ENCODE peak calls at places on chromosomes 7 and 10, in six cellular contexts. One of them, this sample, is unnamed.

GRCh38 chr7:22267989-22268615 is 88.9 kb downstream of the RAPGEF5 start:
- DNase-seq in K562: no peak
- DNase-seq in upper lobe of right lung: no peak
- DNase-seq in CD8-positive, alpha-beta memory T cell: no peak
- DNase-seq in iPS DF 6.9: no peak
- DNase-seq in effector memory CD4-positive, alpha-beta T cell: no peak
- DNase-seq in this sample: no peak

GRCh38 chr10:131231965-131232541 is 79.5 kb downstream of the TCERG1L start:
- DNase-seq in iPS DF 6.9: no peak
- DNase-seq in upper lobe of right lung: no peak
- DNase-seq in effector memory CD4-positive, alpha-beta T cell: no peak
- DNase-seq in CD8-positive, alpha-beta memory T cell: no peak
- DNase-seq in K562: no peak
- DNase-seq in this sample: no peak

GRCh38 chr10:28945959-28946358 is 268.6 kb downstream of the BAMBI start:
- DNase-seq in CD8-positive, alpha-beta memory T cell: no peak
- DNase-seq in K562: no peak
- DNase-seq in effector memory CD4-positive, alpha-beta T cell: no peak
- DNase-seq in upper lobe of right lung: no peak
- DNase-seq in iPS DF 6.9: no peak
- DNase-seq in this sample: no peak

GRCh38 chr10:110644598-110645462 is 694 bp downstream of the RBM20 start:
- DNase-seq in effector memory CD4-positive, alpha-beta T cell: no peak
- DNase-seq in upper lobe of right lung: no peak
- DNase-seq in CD8-positive, alpha-beta memory T cell: no peak
- DNase-seq in iPS DF 6.9: no peak
- DNase-seq in K562: no peak
- DNase-seq in this sample: no peak

GRCh38 chr7:6623589-6624245 is 8.3 kb downstream of the ZNF853 start:
- DNase-seq in CD8-positive, alpha-beta memory T cell: no peak
- DNase-seq in iPS DF 6.9: no peak
- DNase-seq in K562: no peak
- DNase-seq in upper lobe of right lung: no peak
- DNase-seq in effector memory CD4-positive, alpha-beta T cell: no peak
- DNase-seq in this sample: no peak

GRCh38 chr7:15870337-15870736 is 183.9 kb upstream of the MEOX2 start:
- DNase-seq in upper lobe of right lung: no peak
- DNase-seq in CD8-positive, alpha-beta memory T cell: no peak
- DNase-seq in iPS DF 6.9: no peak
- DNase-seq in effector memory CD4-positive, alpha-beta T cell: no peak
- DNase-seq in K562: no peak
- DNase-seq in this sample: no peak

GRCh38 chr10:59754951-59755350 is 1.7 kb upstream of the MRLN start:
- DNase-seq in iPS DF 6.9: no peak
- DNase-seq in effector memory CD4-positive, alpha-beta T cell: no peak
- DNase-seq in upper lobe of right lung: no peak
- DNase-seq in K562: no peak
- DNase-seq in CD8-positive, alpha-beta memory T cell: no peak
- DNase-seq in this sample: no peak

GRCh38 chr10:3526721-3527120 is 258.3 kb downstream of the KLF6 start:
- DNase-seq in iPS DF 6.9: no peak
- DNase-seq in upper lobe of right lung: no peak
- DNase-seq in CD8-positive, alpha-beta memory T cell: no peak
- DNase-seq in effector memory CD4-positive, alpha-beta T cell: no peak
- DNase-seq in K562: no peak
- DNase-seq in this sample: no peak

GRCh38 chr10:72134785-72135765 is 46.7 kb upstream of the SPOCK2 start:
- DNase-seq in CD8-positive, alpha-beta memory T cell: no peak
- DNase-seq in effector memory CD4-positive, alpha-beta T cell: no peak
- DNase-seq in iPS DF 6.9: no peak
- DNase-seq in K562: no peak
- DNase-seq in upper lobe of right lung: no peak
- DNase-seq in this sample: no peak

GRCh38 chr10:132691711-132692153 is 94.2 kb downstream of the NKX6-2 start:
- DNase-seq in effector memory CD4-positive, alpha-beta T cell: no peak
- DNase-seq in iPS DF 6.9: no peak
- DNase-seq in CD8-positive, alpha-beta memory T cell: no peak
- DNase-seq in K562: no peak
- DNase-seq in upper lobe of right lung: peak
- DNase-seq in this sample: no peak

GRCh38 chr10:14583967-14584366 is 190.7 kb downstream of the FAM107B start:
- DNase-seq in K562: no peak
- DNase-seq in upper lobe of right lung: no peak
- DNase-seq in effector memory CD4-positive, alpha-beta T cell: no peak
- DNase-seq in CD8-positive, alpha-beta memory T cell: no peak
- DNase-seq in iPS DF 6.9: no peak
- DNase-seq in this sample: no peak

GRCh38 chr7:50467817-50468610 is 17.9 kb upstream of the FIGNL1 start:
- DNase-seq in effector memory CD4-positive, alpha-beta T cell: peak
- DNase-seq in upper lobe of right lung: peak
- DNase-seq in iPS DF 6.9: peak
- DNase-seq in K562: peak
- DNase-seq in CD8-positive, alpha-beta memory T cell: peak
- DNase-seq in this sample: peak

GRCh38 chr7:116810267-116811116 is 51.9 kb upstream of the CAPZA2 start:
- DNase-seq in upper lobe of right lung: no peak
- DNase-seq in effector memory CD4-positive, alpha-beta T cell: no peak
- DNase-seq in iPS DF 6.9: no peak
- DNase-seq in K562: no peak
- DNase-seq in CD8-positive, alpha-beta memory T cell: no peak
- DNase-seq in this sample: no peak

GRCh38 chr7:138738551-138739335 is 37.6 kb upstream of the SVOPL start:
- DNase-seq in CD8-positive, alpha-beta memory T cell: peak
- DNase-seq in effector memory CD4-positive, alpha-beta T cell: peak
- DNase-seq in iPS DF 6.9: peak
- DNase-seq in upper lobe of right lung: peak
- DNase-seq in K562: peak
- DNase-seq in this sample: peak

GRCh38 chr7:132966731-132967130 is 115.2 kb downstream of the CHCHD3 start:
- DNase-seq in K562: no peak
- DNase-seq in CD8-positive, alpha-beta memory T cell: no peak
- DNase-seq in iPS DF 6.9: no peak
- DNase-seq in effector memory CD4-positive, alpha-beta T cell: no peak
- DNase-seq in upper lobe of right lung: no peak
- DNase-seq in this sample: no peak

GRCh38 chr7:4556868-4557620 is 125.1 kb upstream of the FOXK1 start:
- DNase-seq in CD8-positive, alpha-beta memory T cell: no peak
- DNase-seq in effector memory CD4-positive, alpha-beta T cell: no peak
- DNase-seq in K562: no peak
- DNase-seq in iPS DF 6.9: no peak
- DNase-seq in upper lobe of right lung: no peak
- DNase-seq in this sample: no peak

DNA sequence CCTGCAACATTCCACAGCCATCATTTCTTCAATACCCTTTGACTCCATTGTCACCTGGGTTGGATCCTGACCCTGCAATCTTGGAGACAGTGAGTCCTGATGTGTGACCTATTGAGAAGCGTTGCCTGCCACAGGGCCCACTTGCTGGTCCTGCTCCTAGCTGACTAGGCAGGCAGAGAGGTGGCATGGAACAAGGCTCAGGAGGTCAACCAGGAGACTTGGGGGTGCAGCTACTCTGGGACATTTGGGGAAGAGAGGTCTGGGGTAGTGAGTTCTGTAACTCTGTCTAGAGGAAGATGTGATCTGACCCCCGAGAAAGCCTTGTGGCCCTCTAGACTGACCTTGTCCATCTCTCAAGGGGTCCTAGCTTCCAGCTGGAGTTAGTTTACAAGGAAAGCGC is 1.8 kb downstream of the ZMIZ2 start:
- DNase-seq in CD8-positive, alpha-beta memory T cell: no peak
- DNase-seq in K562: no peak
- DNase-seq in upper lobe of right lung: no peak
- DNase-seq in iPS DF 6.9: no peak
- DNase-seq in effector memory CD4-positive, alpha-beta T cell: no peak
- DNase-seq in this sample: no peak
- H3K4me3 ChIP-seq in CD8-positive, alpha-beta memory T cell: no peak
- H3K4me3 ChIP-seq in K562: no peak
- H3K4me3 ChIP-seq in upper lobe of right lung: no peak
- H3K4me3 ChIP-seq in iPS DF 6.9: no peak
- H3K4me3 ChIP-seq in effector memory CD4-positive, alpha-beta T cell: peak
- H3K4me3 ChIP-seq in this sample: no peak

DNA sequence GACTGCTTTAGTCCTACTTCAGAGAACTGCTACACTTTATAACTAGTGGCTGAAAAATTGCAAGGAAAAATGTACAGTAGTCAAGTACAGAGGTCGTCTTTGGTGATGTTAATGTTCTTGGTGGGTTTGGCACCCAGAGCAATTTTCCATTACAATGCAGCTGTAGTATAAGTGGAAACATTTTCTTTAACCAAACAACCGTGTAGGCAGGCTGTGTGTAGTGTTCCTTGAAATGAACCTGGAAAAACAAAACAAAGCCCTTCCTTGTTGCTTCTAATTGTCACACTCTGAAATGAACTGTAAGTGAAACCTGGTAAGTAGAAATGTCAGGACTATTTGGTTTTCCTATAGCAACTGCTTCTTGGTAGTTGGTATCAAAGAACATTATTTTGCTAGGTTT is 256.9 kb downstream of the MDFIC start:
- DNase-seq in upper lobe of right lung: no peak
- DNase-seq in iPS DF 6.9: no peak
- DNase-seq in CD8-positive, alpha-beta memory T cell: no peak
- DNase-seq in effector memory CD4-positive, alpha-beta T cell: no peak
- DNase-seq in K562: no peak
- DNase-seq in this sample: no peak
- H3K27ac ChIP-seq in upper lobe of right lung: no peak
- H3K27ac ChIP-seq in iPS DF 6.9: no peak
- H3K27ac ChIP-seq in CD8-positive, alpha-beta memory T cell: no peak
- H3K27ac ChIP-seq in effector memory CD4-positive, alpha-beta T cell: no peak
- H3K27ac ChIP-seq in K562: no peak
- H3K27ac ChIP-seq in this sample: no peak

GRCh38 chr10:8691498-8692017 is 637.1 kb downstream of the GATA3 start:
- DNase-seq in CD8-positive, alpha-beta memory T cell: no peak
- DNase-seq in K562: no peak
- DNase-seq in iPS DF 6.9: no peak
- DNase-seq in upper lobe of right lung: no peak
- DNase-seq in effector memory CD4-positive, alpha-beta T cell: no peak
- DNase-seq in this sample: no peak

GRCh38 chr10:8702181-8702580 is 647.7 kb downstream of the GATA3 start:
- DNase-seq in iPS DF 6.9: no peak
- DNase-seq in effector memory CD4-positive, alpha-beta T cell: no peak
- DNase-seq in K562: no peak
- DNase-seq in upper lobe of right lung: no peak
- DNase-seq in CD8-positive, alpha-beta memory T cell: no peak
- DNase-seq in this sample: no peak

GRCh38 chr10:8700689-8701088 is 646.2 kb downstream of the GATA3 start:
- DNase-seq in upper lobe of right lung: no peak
- DNase-seq in iPS DF 6.9: no peak
- DNase-seq in K562: no peak
- DNase-seq in effector memory CD4-positive, alpha-beta T cell: no peak
- DNase-seq in CD8-positive, alpha-beta memory T cell: no peak
- DNase-seq in this sample: no peak

GRCh38 chr10:8696746-8697145 is 642.3 kb downstream of the GATA3 start:
- DNase-seq in upper lobe of right lung: no peak
- DNase-seq in CD8-positive, alpha-beta memory T cell: no peak
- DNase-seq in effector memory CD4-positive, alpha-beta T cell: no peak
- DNase-seq in iPS DF 6.9: no peak
- DNase-seq in K562: no peak
- DNase-seq in this sample: no peak
- H3K4me3 ChIP-seq in upper lobe of right lung: no peak
- H3K4me3 ChIP-seq in CD8-positive, alpha-beta memory T cell: no peak
- H3K4me3 ChIP-seq in effector memory CD4-positive, alpha-beta T cell: no peak
- H3K4me3 ChIP-seq in iPS DF 6.9: no peak
- H3K4me3 ChIP-seq in K562: no peak
- H3K4me3 ChIP-seq in this sample: no peak

DNA sequence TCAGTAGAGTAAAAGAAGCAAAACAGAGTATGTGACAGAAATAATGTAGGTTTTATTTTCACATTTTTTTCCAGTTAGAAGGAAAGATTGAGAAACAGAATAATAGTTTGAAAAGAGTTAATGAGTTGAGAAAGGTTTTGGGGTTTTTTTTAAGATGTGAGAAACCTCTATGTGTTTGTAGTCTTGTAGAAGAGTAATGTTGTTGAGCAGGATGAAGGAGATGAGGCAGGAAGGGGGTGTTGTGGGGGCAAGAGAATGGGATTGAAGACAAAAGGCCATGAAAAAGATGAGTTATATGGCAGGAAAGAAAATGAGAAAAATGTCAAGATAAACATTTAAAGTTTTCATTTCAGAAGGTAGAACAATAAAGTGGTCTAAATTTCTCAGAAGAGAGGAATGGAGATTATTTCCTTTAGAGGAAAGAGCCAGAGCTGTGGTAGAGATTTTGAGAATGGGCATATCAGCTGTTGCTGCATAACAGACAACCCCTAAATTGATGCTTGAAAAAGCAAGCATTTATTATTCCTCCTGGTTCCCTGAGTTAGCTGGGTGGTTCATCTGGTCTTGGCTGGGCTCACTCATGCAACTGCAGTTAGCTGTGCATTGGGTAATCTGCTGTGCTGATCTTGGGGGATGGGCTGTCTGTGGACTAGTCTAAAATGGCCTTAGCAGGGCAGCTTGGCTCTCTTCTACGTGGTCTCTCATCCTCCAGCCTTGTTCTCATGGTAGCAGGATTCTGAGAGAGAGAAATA is 27.1 kb downstream of the PCGF5 start:
- DNase-seq in upper lobe of right lung: no peak
- DNase-seq in effector memory CD4-positive, alpha-beta T cell: no peak
- DNase-seq in iPS DF 6.9: no peak
- DNase-seq in K562: no peak
- DNase-seq in CD8-positive, alpha-beta memory T cell: no peak
- DNase-seq in this sample: no peak
- H3K27ac ChIP-seq in upper lobe of right lung: no peak
- H3K27ac ChIP-seq in effector memory CD4-positive, alpha-beta T cell: no peak
- H3K27ac ChIP-seq in iPS DF 6.9: no peak
- H3K27ac ChIP-seq in K562: no peak
- H3K27ac ChIP-seq in CD8-positive, alpha-beta memory T cell: no peak
- H3K27ac ChIP-seq in this sample: no peak

DNA sequence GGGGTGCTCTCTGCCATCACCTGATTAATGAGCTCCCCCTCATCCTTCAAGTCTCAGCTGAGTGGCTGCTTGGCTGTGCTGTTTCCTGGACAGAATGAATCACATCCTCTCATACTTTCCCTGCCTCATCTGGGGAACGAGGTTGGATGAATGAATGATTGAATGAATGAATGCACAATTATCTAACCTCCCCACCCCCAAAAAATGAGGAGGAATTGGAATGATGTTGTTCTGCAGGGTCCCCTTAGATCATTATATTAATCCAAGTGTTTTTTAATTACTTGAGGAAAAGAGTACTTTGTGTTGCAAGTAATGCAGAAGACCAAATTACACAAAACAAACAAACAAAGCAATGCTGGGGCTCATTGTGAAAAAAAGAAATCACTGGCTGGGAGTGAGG is 240.2 kb downstream of the BUB3 start:
- DNase-seq in iPS DF 6.9: no peak
- DNase-seq in CD8-positive, alpha-beta memory T cell: no peak
- DNase-seq in K562: no peak
- DNase-seq in effector memory CD4-positive, alpha-beta T cell: no peak
- DNase-seq in upper lobe of right lung: no peak
- DNase-seq in this sample: no peak
- H3K4me3 ChIP-seq in iPS DF 6.9: no peak
- H3K4me3 ChIP-seq in CD8-positive, alpha-beta memory T cell: no peak
- H3K4me3 ChIP-seq in K562: no peak
- H3K4me3 ChIP-seq in effector memory CD4-positive, alpha-beta T cell: no peak
- H3K4me3 ChIP-seq in upper lobe of right lung: no peak
- H3K4me3 ChIP-seq in this sample: no peak

This sample was measured in esophagus squamous epithelium.